ENCODE peak calls at places on chromosomes 3 and 15, in eight cellular contexts. D is adrenal gland; X is suprapubic skin; I is CD4-positive, alpha-beta memory T cell; J is GM23248; P is PC-9; H is gastrocnemius medialis; O is CD4-positive, CD25-positive, alpha-beta regulatory T cell. F is an unnamed sample. For H3K36me3 and H3K4me1, the result is how much of the 10 kb centered on the place peaks cover.

GRCh38 chr3:62870321-62870720 is 4.9 kb downstream of the CADPS start:
- DNase-seq in D (no peak), X (no peak), I (no peak), J (peak), P (no peak), H (no peak), O (no peak), F (no peak)

GRCh38 chr15:55564347-55565145 is 23.6 kb downstream of the PYGO1 start:
- DNase-seq in D (no peak), X (no peak), I (no peak), J (no peak), P (no peak), H (no peak), O (no peak), F (no peak)

GRCh38 chr3:59758672-59759071 is 708.8 kb upstream of the CFAP20DC start:
- DNase-seq in D (no peak), X (no peak), I (no peak), J (peak), P (no peak), H (no peak), O (no peak), F (no peak)

GRCh38 chr3:79040701-79041100 is 727.1 kb downstream of the ROBO1 start:
- DNase-seq in D (no peak), X (no peak), I (no peak), J (peak), P (no peak), H (no peak), O (no peak), F (no peak)

GRCh38 chr3:168047190-168047795 is 48.4 kb downstream of the GOLIM4 start:
- DNase-seq in D (no peak), X (no peak), I (peak), J (peak), P (no peak), H (no peak), O (no peak), F (no peak)

GRCh38 chr3:50502584-50503423 is 630 bp downstream of the CACNA2D2 start:
- DNase-seq in D (no peak), X (no peak), I (no peak), J (peak), P (no peak), H (no peak), O (no peak), F (no peak)

GRCh38 chr3:5201536-5201935 is 14.0 kb downstream of the EDEM1 start:
- DNase-seq in D (no peak), X (no peak), I (no peak), J (no peak), P (no peak), H (no peak), O (no peak), F (no peak)

GRCh38 chr3:125322166-125322565 is 53.0 kb downstream of the ZNF148 start:
- DNase-seq in D (peak), X (no peak), I (no peak), J (peak), P (no peak), H (no peak), O (no peak), F (peak)

GRCh38 chr3:85554153-85554552 is 595.4 kb downstream of the CADM2 start:
- DNase-seq in D (no peak), X (no peak), I (no peak), J (no peak), P (no peak), H (no peak), O (no peak), F (no peak)

GRCh38 chr3:31371464-31371863 is 161.3 kb upstream of the STT3B start:
- DNase-seq in D (no peak), X (no peak), I (no peak), J (no peak), P (no peak), H (no peak), O (no peak), F (no peak)

GRCh38 chr15:50424066-50424890 is at the start of gene USP8:
- DNase-seq in D (peak), X (peak), I (peak), J (peak), P (peak), H (peak), O (peak), F (peak)

GRCh38 chr3:98504534-98504933 is 7.1 kb downstream of the OR5K2 start:
- DNase-seq in D (no peak), X (no peak), I (no peak), J (no peak), P (no peak), H (no peak), O (no peak), F (no peak)

GRCh38 chr3:13500133-13500885 is 20.2 kb downstream of the HDAC11 start:
- DNase-seq in D (no peak), X (peak), I (no peak), J (peak), P (no peak), H (no peak), O (no peak), F (no peak)

GRCh38 chr3:37891227-37891626 is 29.5 kb downstream of the CTDSPL start:
- DNase-seq in D (no peak), X (no peak), I (no peak), J (no peak), P (no peak), H (no peak), O (no peak), F (no peak)

GRCh38 chr3:122982202-122983185 is 45.1 kb downstream of the SEMA5B start:
- DNase-seq in D (no peak), X (no peak), I (no peak), J (no peak), P (no peak), H (no peak), O (no peak), F (no peak)

GRCh38 chr3:174062923-174063322 is 665.4 kb downstream of the NLGN1 start:
- DNase-seq in D (no peak), X (no peak), I (no peak), J (peak), P (no peak), H (no peak), O (no peak), F (no peak)

GRCh38 chr3:187368251-187368733 is at the start of gene RTP4:
- DNase-seq in D (peak), X (no peak), I (peak), J (peak), P (peak), H (no peak), O (peak), F (no peak)

GRCh38 chr15:56939257-56939656 is 20.8 kb downstream of the TCF12 start:
- DNase-seq in D (no peak), X (no peak), I (no peak), J (peak), P (no peak), H (no peak), O (no peak), F (no peak)

GRCh38 chr15:58026051-58026450 is 39.5 kb downstream of the ALDH1A2 start:
- DNase-seq in D (no peak), X (no peak), I (no peak), J (no peak), P (no peak), H (no peak), O (no peak), F (no peak)

GRCh38 chr3:21835266-21835665 is 84.3 kb upstream of the ZNF385D start:
- DNase-seq in D (no peak), X (no peak), I (no peak), J (peak), P (no peak), H (no peak), O (no peak), F (no peak)

GRCh38 chr3:42535981-42536784 is 33.7 kb downstream of the VIPR1 start:
- DNase-seq in D (no peak), X (no peak), I (peak), J (peak), P (no peak), H (no peak), O (peak), F (no peak)

GRCh38 chr3:62180514-62180913 is 192.8 kb downstream of the FEZF2 start:
- DNase-seq in D (no peak), X (no peak), I (no peak), J (no peak), P (no peak), H (no peak), O (no peak), F (no peak)

GRCh38 chr3:36892457-36893136 is 52.3 kb downstream of the TRANK1 start:
- DNase-seq in D (no peak), X (no peak), I (no peak), J (no peak), P (no peak), H (no peak), O (no peak), F (no peak)

GRCh38 chr3:145383416-145383815 is 777.6 kb downstream of the PLOD2 start:
- DNase-seq in D (no peak), X (no peak), I (no peak), J (no peak), P (no peak), H (no peak), O (no peak), F (no peak)

GRCh38 chr3:172154768-172155649 is 115.6 kb downstream of the FNDC3B start:
- DNase-seq in D (no peak), X (no peak), I (no peak), J (peak), P (no peak), H (no peak), O (no peak), F (no peak)

GRCh38 chr3:151085889-151086483 is 522 bp downstream of the MED12L start:
- DNase-seq in D (peak), X (no peak), I (peak), J (peak), P (peak), H (no peak), O (no peak), F (peak)

GRCh38 chr3:189149203-189149602 is 22.6 kb upstream of the TPRG1 start:
- DNase-seq in D (no peak), X (no peak), I (no peak), J (no peak), P (no peak), H (no peak), O (no peak), F (no peak)

GRCh38 chr3:129855454-129856419 is 37.8 kb downstream of the TMCC1 start:
- DNase-seq in D (peak), X (no peak), I (no peak), J (peak), P (peak), H (no peak), O (no peak), F (no peak)

GRCh38 chr15:81859737-81860516 is 185.9 kb downstream of the MEX3B start:
- DNase-seq in D (no peak), X (no peak), I (no peak), J (no peak), P (no peak), H (peak), O (no peak), F (no peak)

GRCh38 chr3:36546196-36546595 is 165.9 kb downstream of the STAC start:
- DNase-seq in D (no peak), X (no peak), I (no peak), J (no peak), P (no peak), H (no peak), O (no peak), F (no peak)

GRCh38 chr3:12601072-12601471 is 44.2 kb downstream of the MKRN2 start:
- DNase-seq in D (no peak), X (no peak), I (no peak), J (no peak), P (no peak), H (no peak), O (no peak), F (no peak)

GRCh38 chr3:18338827-18339226 is 86.3 kb downstream of the SATB1 start:
- DNase-seq in D (no peak), X (no peak), I (no peak), J (no peak), P (no peak), H (no peak), O (no peak), F (no peak)

GRCh38 chr3:106371605-106372292 is 502.9 kb upstream of the CBLB start:
- DNase-seq in D (no peak), X (no peak), I (no peak), J (no peak), P (no peak), H (no peak), O (no peak), F (no peak)

GRCh38 chr3:124336067-124336656 is 344.2 kb upstream of the ROPN1 start:
- DNase-seq in D (no peak), X (no peak), I (no peak), J (no peak), P (no peak), H (no peak), O (no peak), F (no peak)

GRCh38 chr3:53726654-53727053 is 119.6 kb downstream of the CHDH start:
- DNase-seq in D (no peak), X (no peak), I (no peak), J (no peak), P (no peak), H (no peak), O (no peak), F (no peak)

GRCh38 chr15:99224815-99225214 is 24.6 kb downstream of the TTC23 start:
- DNase-seq in D (no peak), X (no peak), I (no peak), J (no peak), P (no peak), H (no peak), O (no peak), F (no peak)

GRCh38 chr15:60471314-60471713 is 7.6 kb downstream of the ICE2 start:
- DNase-seq in D (no peak), X (no peak), I (no peak), J (peak), P (no peak), H (no peak), O (no peak), F (no peak)

GRCh38 chr3:139893264-139893962 is 41.6 kb upstream of the CLSTN2 start:
- DNase-seq in D (no peak), X (no peak), I (no peak), J (no peak), P (no peak), H (no peak), O (no peak), F (peak)

DNA sequence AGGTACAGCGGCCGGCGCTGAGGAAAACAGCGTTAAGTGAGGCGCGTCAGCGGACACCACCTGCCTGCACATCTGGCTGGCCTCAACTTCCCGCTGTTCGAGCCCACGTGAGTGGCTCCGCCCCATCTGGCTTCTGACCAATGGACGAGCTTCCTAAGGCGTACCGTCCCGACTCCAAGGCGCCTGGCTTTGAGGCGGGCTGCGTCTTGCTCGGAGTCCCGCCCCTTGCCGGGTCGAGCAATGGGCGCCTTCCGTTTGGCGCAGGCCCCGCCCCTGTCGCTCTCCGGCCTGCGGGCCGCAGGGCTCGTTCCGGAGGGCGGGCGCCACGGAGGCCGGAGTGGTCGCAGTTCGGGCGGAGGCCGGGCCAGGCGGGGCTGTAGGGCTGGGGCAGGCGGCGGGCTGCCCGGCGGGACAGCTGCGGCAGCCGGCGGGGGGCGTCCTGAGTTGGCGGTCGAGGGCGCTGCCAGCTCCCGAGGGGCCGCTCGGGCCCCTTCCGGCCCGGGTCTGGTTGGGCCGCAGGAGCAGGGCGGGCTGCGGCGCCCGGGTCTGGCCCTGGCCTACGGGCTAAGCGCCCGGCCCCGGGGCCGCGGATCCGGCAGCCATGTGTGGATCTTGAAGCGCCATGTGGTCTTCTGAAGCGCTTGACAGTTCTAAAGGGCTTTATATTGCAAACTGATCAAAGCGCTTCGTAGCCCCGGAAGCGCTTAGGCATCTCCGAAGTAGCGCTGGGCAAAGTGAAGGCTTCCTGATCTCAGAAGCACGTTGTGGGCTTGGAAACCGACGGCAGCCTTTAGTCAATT is at the start of gene TATDN2:
- DNase-seq in D (peak), X (peak), I (peak), J (peak), P (peak), H (peak), O (peak), F (peak)
- H3K36me3 ChIP-seq in D (under half), X (under half), I (under half), J (under half), P (under half), H (under half), O (under half), F (under half)

GRCh38 chr3:73096169-73096568 is 34.7 kb downstream of the EBLN2 start:
- DNase-seq in D (no peak), X (no peak), I (no peak), J (no peak), P (no peak), H (no peak), O (no peak), F (no peak)

GRCh38 chr3:73098873-73099272 is 37.4 kb downstream of the EBLN2 start:
- DNase-seq in D (no peak), X (no peak), I (no peak), J (no peak), P (no peak), H (no peak), O (no peak), F (no peak)

GRCh38 chr3:73094951-73095350 is 33.5 kb downstream of the EBLN2 start:
- DNase-seq in D (no peak), X (no peak), I (no peak), J (no peak), P (no peak), H (no peak), O (no peak), F (peak)

GRCh38 chr3:73098026-73098425 is 36.6 kb downstream of the EBLN2 start:
- DNase-seq in D (no peak), X (no peak), I (no peak), J (no peak), P (no peak), H (no peak), O (no peak), F (no peak)

GRCh38 chr3:73094127-73094526 is 32.7 kb downstream of the EBLN2 start:
- DNase-seq in D (no peak), X (no peak), I (no peak), J (peak), P (no peak), H (no peak), O (no peak), F (no peak)
- H3K27ac ChIP-seq in D (no peak), X (no peak), I (no peak), J (no peak), P (no peak), H (no peak), O (no peak), F (no peak)

GRCh38 chr3:8554725-8555621 is 53.4 kb downstream of the LMCD1 start:
- DNase-seq in D (no peak), X (peak), I (no peak), J (peak), P (no peak), H (no peak), O (no peak), F (peak)

GRCh38 chr3:8557298-8557697 is 55.7 kb downstream of the LMCD1 start:
- DNase-seq in D (peak), X (no peak), I (no peak), J (peak), P (no peak), H (peak), O (no peak), F (no peak)

GRCh38 chr3:8553405-8553804 is 51.8 kb downstream of the LMCD1 start:
- DNase-seq in D (no peak), X (no peak), I (no peak), J (no peak), P (no peak), H (no peak), O (no peak), F (no peak)

GRCh38 chr3:8556470-8556869 is 54.8 kb downstream of the LMCD1 start:
- DNase-seq in D (no peak), X (no peak), I (no peak), J (no peak), P (no peak), H (no peak), O (no peak), F (no peak)

GRCh38 chr3:8555705-8556314 is 54.2 kb downstream of the LMCD1 start:
- DNase-seq in D (no peak), X (no peak), I (no peak), J (no peak), P (no peak), H (no peak), O (no peak), F (no peak)
- H3K4me1 ChIP-seq in D (under half), X (under half), I (under half), J (under half), P (under half), H (half or more), O (under half), F (half or more)

DNA sequence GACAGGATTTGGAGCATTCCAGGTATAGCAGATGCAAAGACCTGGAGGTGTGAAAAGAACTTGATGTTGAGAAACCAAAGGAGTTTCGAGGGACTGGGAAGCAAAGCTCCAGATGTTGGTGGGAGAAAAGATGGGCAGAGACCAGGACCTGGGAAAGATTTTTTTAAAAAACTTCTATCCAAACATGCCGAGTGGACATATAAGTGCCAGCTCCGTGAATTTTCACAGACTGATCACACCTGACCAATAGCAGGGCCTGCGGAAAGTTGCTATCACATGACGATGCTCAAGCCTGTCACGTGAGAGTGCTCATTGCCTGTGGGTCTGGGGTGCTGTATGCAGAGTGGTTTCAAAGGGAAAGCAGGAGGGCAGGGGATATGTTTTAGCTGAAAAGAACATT is 19.9 kb downstream of the SMAD6 start:
- DNase-seq in D (no peak), X (no peak), I (no peak), J (no peak), P (no peak), H (no peak), O (no peak), F (no peak)
- H3K36me3 ChIP-seq in D (under half), X (under half), I (under half), J (under half), P (under half), H (under half), O (under half), F (under half)

GRCh38 chr15:79023918-79024317 is 66.7 kb downstream of the RASGRF1 start:
- DNase-seq in D (no peak), X (no peak), I (no peak), J (no peak), P (no peak), H (no peak), O (no peak), F (no peak)
- H3K27ac ChIP-seq in D (no peak), X (no peak), I (no peak), J (no peak), P (no peak), H (no peak), O (no peak), F (no peak)

DNA sequence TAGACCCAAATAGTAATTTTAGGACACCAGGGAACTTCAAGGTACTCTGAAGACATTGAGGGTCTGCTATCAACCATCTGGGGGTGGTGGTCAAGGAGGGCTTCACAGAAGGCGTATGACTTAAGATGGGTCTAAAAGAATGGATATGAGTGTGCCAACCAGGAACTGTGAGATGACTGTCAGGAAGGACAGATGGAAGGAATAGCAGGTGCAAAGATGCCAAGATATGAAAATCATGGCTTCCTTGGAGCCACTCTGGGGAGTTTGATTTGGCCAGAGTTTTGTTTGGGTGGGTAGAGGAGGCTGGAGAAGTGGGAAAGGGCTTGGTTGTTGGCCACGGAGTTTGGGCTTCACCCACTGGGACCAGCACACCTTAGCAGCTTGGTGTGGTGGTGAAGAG is 21.2 kb downstream of the CDCP1 start:
- DNase-seq in D (no peak), X (no peak), I (no peak), J (no peak), P (no peak), H (no peak), O (no peak), F (no peak)
- H3K4me1 ChIP-seq in D (under half), X (under half), I (under half), J (under half), P (half or more), H (half or more), O (under half), F (under half)

GRCh38 chr3:132682201-132682600 is 22.1 kb downstream of the UBA5 start:
- DNase-seq in D (no peak), X (no peak), I (no peak), J (no peak), P (no peak), H (no peak), O (no peak), F (no peak)
- H3K36me3 ChIP-seq in D (half or more), X (half or more), I (under half), J (half or more), P (under half), H (half or more), O (half or more), F (half or more)

GRCh38 chr15:64137226-64137833 is 14.2 kb upstream of the SNX22 start:
- DNase-seq in D (no peak), X (no peak), I (no peak), J (no peak), P (no peak), H (no peak), O (no peak), F (no peak)
- H3K27ac ChIP-seq in D (no peak), X (no peak), I (no peak), J (no peak), P (no peak), H (no peak), O (no peak), F (no peak)

GRCh38 chr3:111892070-111892469 is 33.0 kb downstream of the PHLDB2 start:
- DNase-seq in D (no peak), X (no peak), I (no peak), J (no peak), P (no peak), H (no peak), O (no peak), F (no peak)
- H3K4me1 ChIP-seq in D (under half), X (under half), I (under half), J (under half), P (under half), H (under half), O (under half), F (under half)